ENCODE peak calls at places on chromosomes 13 and 19, in eight cellular contexts. C, G, N, H, T, R, K and Q are unnamed samples.

GRCh38 chr19:13057744-13058143 is 44.9 kb downstream of the LYL1 start:
- DNase-seq in C (no peak), G (no peak), N (no peak), H (no peak), T (no peak), R (no peak), K (no peak), Q (no peak)

GRCh38 chr19:10719466-10719961 is 1.6 kb downstream of the DNM2 start:
- DNase-seq in C (no peak), G (no peak), N (no peak), H (no peak), T (no peak), R (no peak), K (no peak), Q (no peak)

GRCh38 chr13:36297259-36297599 is 385 bp downstream of the CCDC169 start:
- DNase-seq in C (no peak), G (no peak), N (no peak), H (no peak), T (no peak), R (no peak), K (no peak), Q (no peak)

GRCh38 chr19:51710163-51710562 is 13.6 kb downstream of the HAS1 start:
- DNase-seq in C (no peak), G (no peak), N (no peak), H (no peak), T (no peak), R (no peak), K (no peak), Q (no peak)

GRCh38 chr13:29959621-29960020 is 109.2 kb upstream of the UBL3 start:
- DNase-seq in C (no peak), G (no peak), N (no peak), H (no peak), T (no peak), R (no peak), K (no peak), Q (no peak)

GRCh38 chr13:47672982-47673670 is 327.9 kb downstream of the SUCLA2 start:
- DNase-seq in C (no peak), G (no peak), N (no peak), H (no peak), T (peak; percentile 75), R (no peak), K (no peak), Q (no peak)

GRCh38 chr19:45995715-45996385 is 583 bp downstream of the CCDC61 start:
- DNase-seq in C (no peak), G (no peak), N (no peak), H (no peak), T (no peak), R (no peak), K (no peak), Q (no peak)

GRCh38 chr19:6409346-6409745 is 15.3 kb downstream of the KHSRP start:
- DNase-seq in C (no peak), G (no peak), N (no peak), H (no peak), T (no peak), R (no peak), K (no peak), Q (no peak)

GRCh38 chr19:57357406-57357805 is 5.9 kb upstream of the TRAPPC2B start:
- DNase-seq in C (no peak), G (no peak), N (no peak), H (no peak), T (no peak), R (no peak), K (no peak), Q (no peak)

GRCh38 chr13:97490702-97491307 is 56.8 kb downstream of the RAP2A start:
- DNase-seq in C (no peak), G (no peak), N (no peak), H (no peak), T (no peak), R (no peak), K (no peak), Q (no peak)

GRCh38 chr13:95451656-95452055 is 100.9 kb upstream of the CLDN10 start:
- DNase-seq in C (no peak), G (no peak), N (no peak), H (no peak), T (no peak), R (no peak), K (no peak), Q (no peak)

GRCh38 chr13:78600317-78600899 is 2.9 kb downstream of the POU4F1 start:
- DNase-seq in C (no peak), G (no peak), N (no peak), H (no peak), T (no peak), R (no peak), K (no peak), Q (no peak)

GRCh38 chr13:98778749-98779148 is 26.3 kb upstream of the SLC15A1 start:
- DNase-seq in C (no peak), G (no peak), N (no peak), H (no peak), T (no peak), R (no peak), K (no peak), Q (no peak)

DNA sequence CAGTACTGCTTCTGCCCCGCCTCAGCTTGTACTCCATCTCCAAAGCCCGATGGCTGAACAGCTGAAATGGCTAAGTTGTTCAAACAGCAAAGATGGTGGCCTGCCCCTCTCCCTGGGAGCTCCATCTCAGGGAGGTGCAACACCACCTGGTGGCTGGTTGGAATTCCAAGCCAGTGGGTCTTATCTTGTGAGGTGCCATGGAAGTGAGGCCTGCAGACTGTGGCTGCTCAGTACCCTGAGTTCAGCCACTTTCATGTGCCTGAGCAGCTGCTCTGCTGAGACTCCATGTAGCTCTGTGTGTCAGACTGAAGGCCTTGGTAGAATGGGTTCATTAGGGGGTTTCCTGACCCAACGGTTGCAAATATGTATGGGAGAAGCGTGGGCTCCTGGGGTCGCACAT is 67.3 kb upstream of the SPRY2 start:
- DNase-seq in C (no peak), G (no peak), N (no peak), H (no peak), T (no peak), R (no peak), K (no peak), Q (no peak)
- TF ChIP-seq CTCF in C (no peak), G (no peak), N (no peak), H (no peak), T (no peak), R (no peak), K (peak; percentile 30), Q (no peak)

GRCh38 chr19:18058208-18059009 is 28.3 kb downstream of the IL12RB1 start:
- DNase-seq in C (peak; percentile 81), G (peak; percentile 82), N (peak; percentile 88), H (peak; percentile 95), T (no peak), R (peak; percentile 53), K (no peak), Q (no peak)
- H3K4me3 ChIP-seq in C (peak overlapping the region; percentile 29), G (no peak overlapping the region), N (no peak overlapping the region), H (no peak overlapping the region), T (peak overlapping the region; percentile 35), R (no peak overlapping the region), K (peak overlapping the region; percentile 21), Q (no peak overlapping the region)

DNA sequence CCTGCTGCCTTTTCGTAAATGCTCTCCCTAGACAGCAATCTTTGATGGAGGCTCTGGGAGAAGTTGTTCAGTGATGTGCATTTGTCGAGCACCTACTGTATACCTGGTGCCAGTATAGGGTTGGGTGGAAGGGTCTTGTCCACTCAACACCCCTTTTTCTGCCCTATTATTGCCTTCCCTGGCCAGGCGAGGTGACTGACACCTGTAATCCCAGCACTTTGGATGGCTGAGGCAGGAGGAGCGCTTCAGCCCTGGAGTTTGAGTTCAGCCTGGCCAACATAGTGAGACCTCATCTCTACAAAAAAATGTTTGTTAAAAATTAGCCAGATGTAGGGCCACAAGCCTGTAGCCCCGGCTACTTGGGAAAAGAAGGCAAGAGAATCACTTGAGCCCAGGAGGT is 49.3 kb downstream of the NFIC start:
- DNase-seq in C (no peak), G (no peak), N (no peak), H (no peak), T (no peak), R (no peak), K (no peak), Q (no peak)
- TF ChIP-seq CTCF in C (no peak), G (no peak), N (no peak), H (no peak), T (no peak), R (no peak), K (no peak), Q (no peak)

GRCh38 chr19:1671716-1672037 is 19.3 kb upstream of the TCF3 start:
- DNase-seq in C (no peak), G (no peak), N (no peak), H (no peak), T (no peak), R (no peak), K (no peak), Q (no peak)
- H3K4me3 ChIP-seq in C (peak overlapping the region; percentile 10), G (no peak overlapping the region), N (no peak overlapping the region), H (peak overlapping the region; percentile 2), T (no peak overlapping the region), R (no peak overlapping the region), K (no peak overlapping the region), Q (no peak overlapping the region)

DNA sequence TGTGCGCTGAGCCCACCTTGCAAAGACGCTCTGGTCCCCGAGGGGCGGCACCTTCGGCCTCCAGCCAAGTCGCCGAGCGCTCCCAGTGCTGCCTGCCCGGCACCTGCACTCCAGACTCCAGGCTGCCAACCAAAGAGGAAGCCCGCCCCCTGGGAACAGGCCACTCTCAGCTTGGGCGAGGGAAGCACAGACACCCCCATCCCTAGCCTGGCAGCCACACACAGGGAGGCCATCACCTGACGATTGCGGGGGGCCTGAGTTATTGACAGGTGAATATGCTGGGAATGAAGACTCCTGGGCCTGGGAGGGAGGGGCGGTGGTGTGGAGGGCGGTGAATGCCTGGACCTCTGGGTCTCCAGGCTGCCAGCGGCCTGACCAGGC is 10.3 kb upstream of the ZNF492 start:
- DNase-seq in C (no peak), G (no peak), N (no peak), H (peak; percentile 67), T (no peak), R (no peak), K (no peak), Q (no peak)
- TF ChIP-seq CTCF in C (no peak), G (no peak), N (no peak), H (no peak), T (no peak), R (no peak), K (no peak), Q (no peak)